ENCODE peak calls at places on chromosome 1, in four cellular contexts. I is GM12878, X is A549, B is HepG2. C is an unnamed sample.

GRCh38 chr1:10761503-10762152 is 34.8 kb downstream of the CASZ1 start:
- DNase-seq in B (peak), X (no peak), I (no peak), C (peak)

GRCh38 chr1:181033128-181033798 is 520 bp upstream of the MR1 start:
- DNase-seq in I (peak), X (no peak), B (no peak), C (no peak)

GRCh38 chr1:53305650-53306049 is 22.2 kb downstream of the LRP8 start:
- DNase-seq in B (no peak), X (no peak), I (no peak), C (no peak)

GRCh38 chr1:81452693-81453344 is 347.9 kb upstream of the ADGRL2 start:
- DNase-seq in B (no peak), I (no peak), X (no peak), C (no peak)

GRCh38 chr1:184296466-184297243 is 90.2 kb upstream of the C1orf21 start:
- DNase-seq in I (no peak), X (no peak), B (no peak), C (no peak)

GRCh38 chr1:177921590-177921989 is 48.3 kb downstream of the SEC16B start:
- DNase-seq in B (no peak), X (no peak), I (no peak), C (peak)

GRCh38 chr1:221141606-221142285 is 262.5 kb downstream of the HLX start:
- DNase-seq in I (no peak), X (no peak), B (no peak), C (peak)

GRCh38 chr1:228977741-228978140 is 242.5 kb downstream of the RHOU start:
- DNase-seq in I (no peak), B (no peak), X (no peak), C (no peak)

GRCh38 chr1:84918706-84919105 is 25.7 kb upstream of the LPAR3 start:
- DNase-seq in X (no peak), I (no peak), B (no peak), C (no peak)

GRCh38 chr1:42873670-42874069 is 27.3 kb downstream of the ZNF691 start:
- DNase-seq in B (no peak), I (no peak), X (no peak), C (no peak)

GRCh38 chr1:101237229-101237837 is 514 bp downstream of the S1PR1 start:
- DNase-seq in B (no peak), I (peak), X (no peak), C (peak)

DNA sequence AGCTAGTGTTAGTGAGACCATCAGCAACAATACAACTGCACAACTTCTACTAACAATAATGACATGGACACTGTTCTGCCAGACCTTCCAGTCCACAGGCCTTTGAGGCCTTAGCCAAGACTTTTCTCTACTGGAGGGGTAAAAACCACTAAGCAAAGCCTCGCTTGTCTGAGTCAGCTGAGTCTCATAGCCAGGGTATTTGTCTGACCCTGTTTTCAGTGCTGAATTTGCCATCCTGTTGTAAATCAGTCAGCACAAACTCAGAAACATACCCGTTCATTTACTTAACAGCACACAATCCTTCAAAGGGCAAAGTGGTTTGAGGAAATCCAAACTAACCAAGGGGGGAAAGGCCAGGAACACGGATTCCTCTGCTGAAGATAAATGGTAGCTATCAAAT is 537.8 kb downstream of the SMYD3 start:
- DNase-seq in X (no peak), I (no peak), B (peak), C (no peak)
- H3K27ac ChIP-seq in X (no peak), I (no peak), B (no peak), C (no peak)

GRCh38 chr1:199780948-199781347 is 246.6 kb upstream of the NR5A2 start:
- DNase-seq in X (no peak), B (no peak), I (no peak), C (no peak)
- TF ChIP-seq JUNB in X (peak), B (no peak), I (no peak), C (no peak)

GRCh38 chr1:202860744-202861419 is 28.1 kb downstream of the RABIF start:
- DNase-seq in I (no peak), X (peak), B (peak), C (peak)
- H3K27ac ChIP-seq in I (no peak), X (peak), B (peak), C (peak)

DNA sequence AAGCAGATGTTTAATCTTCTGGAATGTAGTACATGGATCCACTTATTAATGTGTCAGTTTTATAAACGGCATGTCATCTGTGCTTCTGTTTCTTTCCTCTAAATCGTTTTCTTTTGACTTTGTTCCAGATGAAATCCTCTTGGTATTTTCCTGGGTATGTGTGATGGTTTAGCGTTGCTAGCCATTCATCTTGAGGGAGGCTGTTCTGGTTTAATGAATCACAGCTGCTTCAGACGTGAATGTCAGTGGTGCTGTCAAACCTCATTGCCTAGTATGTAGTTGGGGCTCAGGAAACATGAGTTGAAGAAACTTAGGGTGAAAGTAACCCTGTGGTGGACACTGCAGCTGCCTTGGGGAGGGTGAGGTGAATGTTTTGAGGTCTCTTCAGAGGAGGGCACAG is 33.2 kb downstream of the KCNK1 start:
- DNase-seq in B (no peak), X (no peak), I (no peak), C (no peak)
- TF ChIP-seq JUNB in B (no peak), X (no peak), I (no peak), C (no peak)

GRCh38 chr1:93574511-93574910 is 107.1 kb downstream of the BCAR3 start:
- DNase-seq in I (no peak), B (no peak), X (no peak), C (no peak)

GRCh38 chr1:93571623-93572310 is 109.9 kb downstream of the BCAR3 start:
- DNase-seq in B (no peak), I (no peak), X (no peak), C (no peak)

GRCh38 chr1:93574991-93575390 is 106.6 kb downstream of the BCAR3 start:
- DNase-seq in B (no peak), I (no peak), X (no peak), C (no peak)

GRCh38 chr1:93575586-93576271 is 105.9 kb downstream of the BCAR3 start:
- DNase-seq in I (no peak), B (no peak), X (no peak), C (no peak)

DNA sequence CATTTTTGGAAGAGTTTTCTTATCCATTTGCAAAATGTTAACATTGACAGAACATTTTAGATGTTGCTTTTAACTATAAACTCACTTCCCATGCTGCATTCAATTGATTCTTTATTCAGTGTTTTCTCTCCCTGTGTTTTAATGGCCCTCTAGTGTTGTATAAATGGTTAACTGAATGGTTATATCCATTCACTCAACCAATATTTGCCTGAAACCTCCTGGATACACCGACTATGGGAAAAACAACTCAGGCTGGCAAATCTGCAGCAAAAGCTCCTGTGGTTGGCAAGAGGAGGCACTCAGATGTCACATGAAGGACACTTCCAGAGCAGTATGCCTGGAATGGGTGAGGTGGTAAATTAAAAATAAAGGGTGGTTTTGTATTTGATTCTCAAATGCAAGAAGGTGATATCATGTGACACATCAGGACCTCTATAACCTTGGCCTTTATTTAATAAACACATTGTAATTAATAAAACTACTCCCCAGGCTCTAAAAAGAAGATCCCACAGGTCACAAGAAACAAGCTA is 107.6 kb downstream of the BCAR3 start:
- DNase-seq in I (no peak), B (no peak), X (no peak), C (no peak)
- H3K27ac ChIP-seq in I (no peak), B (no peak), X (no peak), C (no peak)

GRCh38 chr1:33314371-33314893 is 6.5 kb downstream of the A3GALT2 start:
- DNase-seq in B (no peak), X (no peak), I (no peak), C (no peak)

GRCh38 chr1:33319186-33319948 is 1.5 kb downstream of the A3GALT2 start:
- DNase-seq in B (no peak), I (no peak), X (no peak), C (no peak)

GRCh38 chr1:33317354-33317753 is 3.5 kb downstream of the A3GALT2 start:
- DNase-seq in B (no peak), I (no peak), X (no peak), C (no peak)

GRCh38 chr1:33317946-33318345 is 3.0 kb downstream of the A3GALT2 start:
- DNase-seq in X (no peak), I (no peak), B (no peak), C (no peak)

GRCh38 chr1:33316601-33317000 is 4.3 kb downstream of the A3GALT2 start:
- DNase-seq in X (no peak), I (no peak), B (no peak), C (no peak)
- TF ChIP-seq JUNB in X (no peak), I (no peak), B (no peak), C (no peak)

GRCh38 chr1:22166439-22166838 is 23.5 kb upstream of the WNT4 start:
- DNase-seq in B (no peak), X (no peak), I (no peak), C (no peak)
- H3K27ac ChIP-seq in B (no peak), X (no peak), I (no peak), C (no peak)